ENCODE peak calls at places on chromosomes 12 and 14, in six cellular contexts. B is mucosa of gallbladder, E is astrocyte of the cerebellum, D is KG1, U is GM13976, L is amniotic stem cell. P is an unnamed sample.

GRCh38 chr12:100447405-100447804 is 26.3 kb upstream of the NR1H4 start:
- DNase-seq in E (no peak), D (no peak), L (no peak), U (no peak), B (no peak), P (no peak)

GRCh38 chr14:22140623-22141022 is 448.4 kb downstream of the DAD1 start:
- DNase-seq in L (no peak), D (no peak), E (no peak), B (no peak), U (no peak), P (no peak)

GRCh38 chr14:37588667-37588955 is 6.4 kb downstream of the FOXA1 start:
- DNase-seq in U (no peak), B (no peak), D (no peak), L (no peak), E (no peak), P (no peak)

GRCh38 chr14:88829685-88830302 is 5.3 kb downstream of the TTC8 start:
- DNase-seq in B (no peak), D (no peak), U (no peak), L (no peak), E (no peak), P (no peak)

GRCh38 chr14:74326369-74327152 is 21.7 kb upstream of the VRTN start:
- DNase-seq in B (no peak), L (no peak), D (no peak), E (peak; percentile 18), U (no peak), P (no peak)

GRCh38 chr14:54712371-54712998 is 145.6 kb downstream of the SAMD4A start:
- DNase-seq in D (peak; percentile 41), E (no peak), U (no peak), B (no peak), L (no peak), P (no peak)

GRCh38 chr14:103530390-103530789 is 1.4 kb downstream of the TRMT61A start:
- DNase-seq in E (no peak), D (no peak), B (no peak), L (no peak), U (no peak), P (no peak)

GRCh38 chr14:77158175-77158908 is 16.8 kb upstream of the ZDHHC22 start:
- DNase-seq in D (no peak), B (no peak), E (no peak), L (peak; percentile 55), U (no peak), P (no peak)

GRCh38 chr12:124884587-124885438 is 21.1 kb upstream of the SCARB1 start:
- DNase-seq in D (no peak), E (no peak), B (peak; percentile 38), L (no peak), U (peak; percentile 52), P (no peak)

GRCh38 chr12:110698171-110698902 is 9.4 kb upstream of the HVCN1 start:
- DNase-seq in U (peak; percentile 86), B (peak; percentile 76), L (no peak), E (peak; percentile 65), D (peak; percentile 19), P (peak; percentile 72)

GRCh38 chr12:49808686-49809368 is 19.4 kb downstream of the NCKAP5L start:
- DNase-seq in E (no peak), U (no peak), B (no peak), D (no peak), L (no peak), P (peak; percentile 49)

GRCh38 chr12:121190523-121191031 is 19.4 kb upstream of the P2RX4 start:
- DNase-seq in B (no peak), D (no peak), U (no peak), L (peak; percentile 88), E (peak; percentile 88), P (no peak)

GRCh38 chr12:108381793-108382436 is 42.8 kb upstream of the CMKLR1 start:
- DNase-seq in L (no peak), U (no peak), E (no peak), B (no peak), D (no peak), P (no peak)

GRCh38 chr12:128021561-128021960 is 245.4 kb upstream of the TMEM132C start:
- DNase-seq in D (no peak), E (no peak), L (no peak), B (no peak), U (no peak), P (no peak)

GRCh38 chr12:124654666-124655316 is 87.4 kb upstream of the NCOR2 start:
- DNase-seq in B (peak; percentile 66), U (no peak), D (no peak), L (no peak), E (no peak), P (peak; percentile 70)

GRCh38 chr14:21168055-21168454 is 12.2 kb upstream of the OR5AU1 start:
- DNase-seq in L (no peak), B (no peak), D (no peak), U (no peak), E (no peak), P (no peak)

GRCh38 chr12:123828871-123829547 is 66.9 kb downstream of the DNAH10 start:
- DNase-seq in B (no peak), L (no peak), D (no peak), E (no peak), U (no peak), P (no peak)

GRCh38 chr14:105499256-105500035 is 8.4 kb downstream of the TEDC1 start:
- DNase-seq in U (no peak), L (no peak), E (no peak), B (no peak), D (no peak), P (no peak)

GRCh38 chr12:127150479-127150878 is 1116.5 kb upstream of the TMEM132C start:
- DNase-seq in E (no peak), U (no peak), B (no peak), L (no peak), D (no peak), P (no peak)